ENCODE peak calls at places on chromosome 18, in eight cellular contexts. B is sigmoid colon, H is transverse colon, V is stomach, D is K562, P is suprapubic skin, E is SK-N-SH, O is H1. Z is an unnamed sample.

GRCh38 chr18:76721207-76721996 is 101.0 kb upstream of the ZNF236 start:
- DNase-seq in B (no peak), H (no peak), V (no peak), D (no peak), P (no peak), E (no peak), O (no peak), Z (no peak)

GRCh38 chr18:49226935-49227334 is 233.5 kb downstream of the DYM start:
- DNase-seq in B (no peak), H (no peak), V (no peak), D (no peak), P (no peak), E (no peak), O (no peak), Z (no peak)

GRCh38 chr18:12741351-12741750 is 38.5 kb downstream of the PSMG2 start:
- DNase-seq in B (no peak), H (no peak), V (no peak), D (no peak), P (no peak), E (peak; percentile 46), O (no peak), Z (no peak)

GRCh38 chr18:23377669-23378469 is 75.2 kb upstream of the RIOK3 start:
- DNase-seq in B (no peak), H (no peak), V (no peak), D (no peak), P (no peak), E (no peak), O (no peak), Z (no peak)

GRCh38 chr18:68840554-68841263 is 42.8 kb downstream of the CCDC102B start:
- DNase-seq in B (peak; percentile 60), H (no peak), V (no peak), D (no peak), P (no peak), E (no peak), O (no peak), Z (no peak)

GRCh38 chr18:4144201-4144600 is 310.9 kb downstream of the DLGAP1 start:
- DNase-seq in B (no peak), H (no peak), V (no peak), D (no peak), P (no peak), E (no peak), O (no peak), Z (no peak)

GRCh38 chr18:395481-396250 is 104.8 kb downstream of the COLEC12 start:
- DNase-seq in B (no peak), H (no peak), V (peak; percentile 33), D (no peak), P (no peak), E (peak; percentile 70), O (no peak), Z (no peak)

GRCh38 chr18:75735291-75735690 is 307.8 kb upstream of the SMIM21 start:
- DNase-seq in B (no peak), H (no peak), V (no peak), D (no peak), P (no peak), E (no peak), O (no peak), Z (no peak)

GRCh38 chr18:43572165-43572564 is 294.9 kb upstream of the SYT4 start:
- DNase-seq in B (no peak), H (no peak), V (no peak), D (no peak), P (no peak), E (no peak), O (no peak), Z (no peak)

GRCh38 chr18:74029161-74029560 is 118.5 kb downstream of the FBXO15 start:
- DNase-seq in B (no peak), H (no peak), V (no peak), D (no peak), P (no peak), E (no peak), O (no peak), Z (no peak)

DNA sequence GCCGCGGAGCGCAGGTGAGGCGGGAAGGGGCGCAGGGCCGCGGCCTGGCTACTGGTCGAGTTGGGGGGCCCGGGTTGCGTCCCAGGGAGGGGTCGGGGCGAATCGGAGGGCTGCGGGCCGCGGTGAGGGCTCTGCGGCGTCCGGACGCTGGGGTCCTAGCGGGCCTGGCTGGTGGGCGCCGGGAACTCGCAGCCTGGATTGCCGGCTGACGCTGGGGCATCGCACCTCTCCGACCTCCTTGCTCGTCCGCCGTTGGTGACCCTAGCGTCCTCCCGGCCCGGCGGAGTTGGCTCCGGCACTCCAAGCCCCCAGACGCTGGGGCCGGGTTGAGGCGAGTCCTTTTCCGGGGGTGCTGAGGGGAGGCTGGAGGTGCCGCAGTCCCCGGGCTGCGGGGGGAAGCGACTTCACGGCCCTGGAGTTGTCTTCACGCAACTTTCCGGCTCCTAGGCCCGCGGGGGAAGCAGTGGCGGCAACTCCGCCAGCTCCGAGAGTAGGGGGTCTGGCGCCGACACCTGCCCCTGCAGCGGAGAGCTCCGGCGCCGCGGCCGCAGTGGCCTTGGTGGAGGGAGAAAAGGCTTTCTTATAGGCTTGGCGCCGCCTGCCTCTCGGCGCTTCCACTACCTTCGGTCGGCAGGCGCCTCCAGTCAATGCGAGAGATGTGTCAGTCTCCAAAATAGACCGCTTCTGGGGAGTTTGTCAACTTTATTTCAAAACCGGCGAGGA is 70.3 kb downstream of the HAUS1 start:
- DNase-seq in B (no peak), H (peak; percentile 20), V (peak; percentile 31), D (no peak), P (peak; percentile 80), E (peak; percentile 70), O (no peak), Z (peak; percentile 25)
- TF ChIP-seq EP300 in B (no peak), H (no peak), V (no peak), D (no peak), P (no peak), E (no peak), O (no peak), Z (no peak)

DNA sequence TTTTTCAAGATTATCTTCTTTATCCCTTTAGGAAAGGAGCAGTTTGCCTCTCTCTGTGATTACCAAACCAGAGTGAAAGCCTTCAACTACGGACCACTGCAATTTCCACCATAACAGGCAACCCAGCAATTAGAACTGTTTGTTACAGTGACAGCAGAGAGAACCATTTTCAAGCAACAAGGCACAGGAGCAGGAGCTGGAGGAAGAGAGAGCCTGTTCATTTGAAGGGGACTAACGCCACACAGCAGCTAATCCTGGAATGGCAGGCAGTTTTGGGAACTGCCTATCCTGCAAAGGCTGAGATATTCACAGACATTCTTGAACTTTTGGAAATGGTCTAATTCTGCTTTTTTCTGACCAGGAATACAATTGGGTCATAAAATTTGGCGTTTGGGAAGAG is 1541.9 kb upstream of the PIK3C3 start:
- DNase-seq in B (no peak), H (peak; percentile 19), V (no peak), D (no peak), P (no peak), E (peak; percentile 25), O (peak; percentile 23), Z (no peak)
- TF ChIP-seq POLR2AphosphoS5 in B (no peak), H (no peak), V (no peak), D (no peak), P (no peak), E (no peak), O (no peak), Z (no peak)

DNA sequence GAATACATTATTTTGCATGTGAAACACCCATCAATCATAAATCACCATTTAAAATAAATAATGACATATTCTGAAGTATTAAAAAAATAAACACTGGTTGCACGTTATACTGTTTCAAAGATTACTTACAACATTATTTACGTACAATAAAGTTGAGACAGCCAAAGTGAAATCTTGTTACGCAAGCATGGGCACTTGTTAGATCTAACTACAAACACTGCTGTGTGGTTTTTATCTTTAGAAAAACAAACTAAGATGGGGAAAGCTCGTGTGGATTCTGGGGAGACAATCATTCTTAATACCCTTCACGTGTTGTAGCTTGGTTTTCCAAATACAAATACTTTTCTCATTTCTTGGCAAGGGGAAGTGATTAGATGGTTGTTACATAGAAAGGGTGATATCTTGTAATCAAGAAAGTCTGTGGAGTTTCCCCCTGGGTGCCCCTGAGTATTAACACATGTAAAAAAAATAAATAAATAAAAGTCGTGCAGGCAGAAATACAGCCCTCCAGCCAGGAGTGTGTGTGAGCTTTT is 125.8 kb upstream of the LMAN1 start:
- DNase-seq in B (no peak), H (no peak), V (no peak), D (no peak), P (no peak), E (peak; percentile 33), O (no peak), Z (no peak)
- TF ChIP-seq EP300 in B (no peak), H (no peak), V (no peak), D (no peak), P (no peak), E (no peak), O (no peak), Z (no peak)

GRCh38 chr18:11149441-11150270 is at the start of gene PIEZO2:
- DNase-seq in B (peak; percentile 84), H (peak; percentile 30), V (peak; percentile 29), D (peak; percentile 29), P (no peak), E (peak; percentile 28), O (no peak), Z (peak; percentile 55)
- TF ChIP-seq POLR2AphosphoS5 in B (peak; percentile 48), H (no peak), V (no peak), D (no peak), P (no peak), E (no peak), O (no peak), Z (peak; percentile 53)

GRCh38 chr18:21605218-21605617 is 4.7 kb upstream of the ESCO1 start:
- DNase-seq in B (no peak), H (no peak), V (no peak), D (no peak), P (no peak), E (no peak), O (no peak), Z (no peak)

GRCh38 chr18:21600526-21601410 is at the start of gene ESCO1:
- DNase-seq in B (peak; percentile 99), H (peak; percentile 97), V (peak; percentile 96), D (peak; percentile 89), P (peak; percentile 97), E (peak; percentile 95), O (peak; percentile 95), Z (peak; percentile 98)

GRCh38 chr18:21599585-21600525 is 649 bp downstream of the ESCO1 start:
- DNase-seq in B (peak; percentile 76), H (peak; percentile 73), V (peak; percentile 78), D (peak; percentile 79), P (no peak), E (peak; percentile 82), O (no peak), Z (peak; percentile 93)

GRCh38 chr18:21602302-21602592 is 1.7 kb upstream of the ESCO1 start:
- DNase-seq in B (no peak), H (no peak), V (no peak), D (no peak), P (no peak), E (no peak), O (no peak), Z (no peak)

DNA sequence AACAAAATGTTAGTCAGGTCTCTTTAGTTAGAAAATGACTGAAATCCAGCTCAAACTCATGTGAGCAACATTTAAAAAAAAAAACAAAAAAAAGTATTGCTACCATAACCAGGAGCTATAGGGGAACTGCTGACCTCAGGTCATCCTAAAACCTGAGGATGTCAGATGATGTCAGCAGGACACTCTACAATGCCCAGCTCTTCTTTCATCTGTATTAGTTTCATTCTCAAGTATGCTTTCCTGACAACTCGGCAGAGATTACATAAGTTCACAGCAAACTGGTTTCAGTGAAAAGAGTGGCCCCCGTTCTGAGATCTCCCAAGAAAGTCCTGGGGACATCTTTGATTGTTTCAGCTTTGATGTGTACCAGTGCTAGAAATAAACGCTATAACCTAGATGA is 4.2 kb upstream of the ESCO1 start:
- DNase-seq in B (no peak), H (no peak), V (no peak), D (no peak), P (no peak), E (no peak), O (no peak), Z (no peak)
- TF ChIP-seq EP300 in B (no peak), H (no peak), V (no peak), D (no peak), P (no peak), E (no peak), O (no peak), Z (no peak)